ENCODE peak calls at places on chromosomes 5 and 9, in ten cellular contexts. D, O, B, T, L, M, E, S, A and N are unnamed samples.
A peak's percentile ranks its signal among the peaks of the same experiment; 100 is the strongest.

GRCh38 chr5:152711996-152712395 is 306.9 kb upstream of the NMUR2 start:
- DNase-seq in O (no peak), B (no peak), A (no peak), E (no peak), D (no peak), L (no peak), S (no peak), T (no peak), M (no peak), N (no peak)

GRCh38 chr5:177607452-177608192 is 7.7 kb downstream of the B4GALT7 start:
- DNase-seq in D (peak; percentile 39), A (peak; percentile 67), O (peak; percentile 85), E (peak; percentile 34), B (peak; percentile 82), M (peak; percentile 79), S (peak; percentile 79), T (peak; percentile 56), L (peak; percentile 77), N (no peak)

GRCh38 chr5:78361226-78361993 is 993 bp downstream of the SCAMP1 start:
- DNase-seq in A (peak; percentile 21), M (peak; percentile 28), D (no peak), S (peak; percentile 84), B (peak; percentile 28), L (peak; percentile 90), E (no peak), O (peak; percentile 72), T (no peak), N (no peak)

GRCh38 chr9:129624168-129624759 is 1.7 kb upstream of the NTMT1 start:
- DNase-seq in T (peak; percentile 60), M (peak; percentile 70), D (no peak), B (peak; percentile 37), E (peak; percentile 56), O (no peak), A (peak; percentile 76), L (peak; percentile 49), S (peak; percentile 60), N (no peak)

GRCh38 chr5:157731272-157732129 is at the start of gene THG1L:
- DNase-seq in M (peak; percentile 82), O (peak; percentile 99), D (peak; percentile 91), E (peak; percentile 98), B (peak; percentile 96), A (peak; percentile 98), S (peak; percentile 98), L (peak; percentile 98), T (peak; percentile 97), N (peak; percentile 85)

GRCh38 chr5:113112435-113112834 is 135.8 kb downstream of the DCP2 start:
- DNase-seq in E (no peak), O (no peak), S (peak; percentile 78), A (no peak), L (peak; percentile 78), T (no peak), D (no peak), B (peak; percentile 46), M (no peak), N (no peak)

GRCh38 chr9:120531683-120532300 is 48.2 kb downstream of the CDK5RAP2 start:
- DNase-seq in D (no peak), B (no peak), M (no peak), L (peak; percentile 30), S (peak; percentile 48), E (no peak), T (no peak), O (no peak), A (peak; percentile 16), N (no peak)

GRCh38 chr5:128791312-128791711 is 174.0 kb upstream of the SLC27A6 start:
- DNase-seq in M (no peak), L (no peak), B (no peak), O (no peak), T (no peak), S (no peak), A (no peak), D (no peak), E (no peak), N (no peak)

GRCh38 chr9:21479152-21479702 is 2.9 kb downstream of the IFNE start:
- DNase-seq in O (no peak), D (no peak), E (no peak), B (no peak), T (no peak), A (no peak), L (no peak), S (peak; percentile 62), M (no peak), N (no peak)

GRCh38 chr5:151151793-151152192 is 5.8 kb downstream of the ANXA6 start:
- DNase-seq in L (no peak), S (peak; percentile 72), M (no peak), A (no peak), B (peak; percentile 66), O (no peak), E (no peak), T (no peak), D (no peak), N (no peak)

GRCh38 chr9:4365055-4365454 is 65.2 kb upstream of the GLIS3 start:
- DNase-seq in T (no peak), E (no peak), S (no peak), D (no peak), L (no peak), A (no peak), O (no peak), M (no peak), B (no peak), N (no peak)

GRCh38 chr5:89255845-89256463 is 373.0 kb upstream of the MEF2C start:
- DNase-seq in E (no peak), S (peak; percentile 87), D (peak; percentile 35), M (peak; percentile 7), B (no peak), O (no peak), L (peak; percentile 8), T (no peak), A (no peak), N (no peak)

DNA sequence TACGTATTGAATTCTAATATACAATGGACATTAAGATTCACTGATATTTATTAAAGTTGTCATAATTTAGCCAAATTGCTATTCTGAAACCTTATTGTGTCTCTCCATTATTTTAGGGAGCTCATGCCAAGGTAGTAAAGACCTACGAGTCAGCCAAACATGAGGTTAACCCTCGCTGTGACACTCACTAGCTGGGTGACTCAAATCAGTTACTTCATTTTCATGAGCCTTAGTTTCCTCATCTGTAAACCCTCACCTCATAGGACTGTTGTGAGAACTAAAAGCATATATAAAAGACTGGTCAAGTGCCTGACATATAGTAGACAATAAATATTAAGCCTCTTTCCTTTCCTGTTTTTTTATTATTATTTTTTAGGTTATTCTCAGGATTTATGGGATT is 44.0 kb upstream of the PCA3 start:
- DNase-seq in S (no peak), M (no peak), T (no peak), D (no peak), E (no peak), O (no peak), A (no peak), B (no peak), L (no peak), N (no peak)
- TF ChIP-seq CTCF in S (no peak), M (no peak), T (no peak), D (no peak), E (no peak), O (no peak), A (no peak), B (no peak), L (no peak), N (no peak)

DNA sequence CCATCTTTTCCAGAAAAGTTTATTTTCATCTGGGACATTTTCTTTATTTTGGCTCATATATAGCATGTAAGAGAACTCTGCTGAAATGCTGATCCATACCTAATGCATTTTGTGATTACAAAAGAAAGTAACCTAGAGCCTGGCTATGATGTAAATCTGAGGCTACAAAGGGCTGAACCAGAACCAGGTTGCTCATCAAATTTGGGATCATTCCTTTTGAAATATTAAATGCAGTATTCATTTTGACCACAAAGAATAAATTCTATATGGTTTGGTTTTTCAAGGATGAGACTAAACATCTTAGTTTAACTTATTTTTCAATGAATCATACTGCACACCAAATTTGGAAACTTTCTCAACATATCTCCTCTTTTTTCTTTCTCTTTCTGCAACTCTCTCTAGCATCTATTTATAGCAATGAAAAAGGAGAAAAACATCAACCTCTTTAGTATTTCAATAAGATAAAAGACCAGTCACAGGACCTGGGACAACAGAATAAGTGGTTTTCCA is 46.5 kb downstream of the CEMIP2 start:
- DNase-seq in O (no peak), S (peak; percentile 33), L (no peak), M (no peak), B (no peak), D (no peak), T (no peak), A (no peak), E (no peak), N (no peak)
- TF ChIP-seq CTCF in O (no peak), S (no peak), L (no peak), M (no peak), B (no peak), D (no peak), T (no peak), A (no peak), E (no peak), N (no peak)

DNA sequence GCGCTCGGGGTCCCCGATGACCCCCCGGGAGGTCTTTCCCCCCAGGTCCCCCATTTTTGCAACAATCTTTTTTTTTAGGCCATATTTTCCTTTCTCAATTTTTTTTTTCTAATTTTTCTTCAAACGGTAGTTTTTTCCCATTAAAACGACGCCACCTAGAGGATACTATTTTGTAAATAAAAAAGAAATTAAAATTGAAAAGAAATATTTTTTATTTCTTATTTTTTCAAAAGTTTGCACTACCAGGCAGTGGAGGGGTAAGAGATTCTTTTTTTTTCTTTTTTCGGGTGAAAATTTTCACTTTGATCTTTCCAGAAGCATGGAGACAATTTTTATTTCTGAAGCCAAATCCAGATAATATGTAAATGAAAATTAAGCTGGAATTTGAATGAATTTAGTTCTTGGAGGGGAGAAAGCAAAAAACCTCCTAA is 712 bp downstream of the ZNF618 start:
- DNase-seq in A (no peak), L (peak; percentile 47), O (no peak), E (no peak), S (no peak), T (no peak), B (no peak), M (no peak), D (no peak), N (no peak)
- TF ChIP-seq CTCF in A (peak; percentile 17), L (no peak), O (peak; percentile 25), E (peak; percentile 19), S (peak; percentile 44), T (peak; percentile 64), B (peak; percentile 14), M (peak; percentile 67), D (peak; percentile 32), N (no peak)

DNA sequence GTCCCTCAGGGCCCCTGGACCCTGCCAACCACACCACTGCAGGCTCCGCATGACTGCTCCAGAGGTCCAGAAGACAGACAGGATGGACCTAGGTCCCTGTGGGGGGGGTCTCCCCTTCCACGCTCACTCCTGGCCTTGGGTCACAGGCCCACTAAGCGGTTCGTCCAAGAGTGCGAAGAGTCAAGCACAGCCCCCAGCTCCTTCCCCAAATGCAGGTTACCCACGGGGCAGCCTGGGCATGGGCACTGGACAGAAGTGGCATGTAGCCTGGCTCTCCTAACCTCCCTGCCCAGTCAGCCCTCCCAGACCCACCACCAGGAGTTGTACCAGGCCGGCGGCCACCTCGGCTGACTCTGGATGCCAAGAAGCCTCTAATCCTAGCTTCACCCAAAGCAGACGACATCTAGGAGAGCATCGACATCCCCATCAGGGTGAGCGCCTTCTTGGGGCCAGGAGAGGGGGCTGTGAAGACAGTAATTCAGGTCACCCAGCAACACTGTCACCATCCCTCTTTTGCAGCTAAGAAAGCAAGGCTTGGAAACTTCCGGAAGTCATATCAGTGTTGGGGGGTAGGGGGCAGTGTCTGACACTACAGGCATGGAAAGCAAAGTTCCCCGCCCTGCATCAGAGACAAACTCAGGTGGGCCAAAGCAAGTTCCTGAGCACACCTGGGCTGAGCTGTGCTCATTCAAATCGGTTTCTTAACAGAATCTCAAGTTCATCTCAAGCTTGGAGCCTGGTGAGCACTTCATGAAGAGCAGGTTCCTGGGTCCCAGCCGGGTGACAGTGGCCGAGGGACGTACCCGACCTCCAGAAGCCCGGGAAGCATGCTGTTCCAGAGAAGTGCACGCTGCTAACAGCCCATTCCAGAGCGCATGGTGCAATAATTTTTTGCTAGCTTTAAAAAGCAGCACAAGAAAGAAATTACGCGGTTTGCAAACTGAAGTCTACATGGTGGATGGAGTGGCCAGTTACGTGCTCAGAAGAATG is 68.7 kb downstream of the SEMA4D start:
- DNase-seq in B (no peak), O (no peak), S (no peak), T (peak; percentile 60), M (no peak), L (peak; percentile 6), E (peak; percentile 44), A (peak; percentile 28), D (no peak), N (no peak)
- TF ChIP-seq CTCF in B (peak; percentile 8), O (no peak), S (no peak), T (peak; percentile 58), M (peak; percentile 68), L (peak; percentile 17), E (peak; percentile 75), A (peak; percentile 53), D (peak; percentile 15), N (peak; percentile 40)